ENCODE peak calls at places on chromosomes 7 and 10, in ten cellular contexts. V is neural progenitor cell, A is right lobe of liver, R is lower lobe of right lung, D is A549, F is transverse colon, L is tibial nerve, Q is brain microvascular endothelial cell, S is BJ, J is right atrium auricular region. E is an unnamed sample.
A peak's percentile ranks its signal among the peaks of the same experiment; 100 is the strongest.

GRCh38 chr7:135801045-135801693 is 52.6 kb upstream of the FAM180A start:
- DNase-seq in V (peak; percentile 88), Q (peak; percentile 61), J (peak; percentile 18), R (no peak), D (peak; percentile 71), L (peak; percentile 70), S (no peak), A (no peak), F (no peak), E (peak; percentile 84)

GRCh38 chr10:85624511-85624910 is 742.1 kb downstream of the GRID1 start:
- DNase-seq in R (no peak), J (peak; percentile 21), A (no peak), V (no peak), F (no peak), D (no peak), S (no peak), L (no peak), Q (no peak), E (no peak)

GRCh38 chr7:39978252-39978934 is 28.3 kb downstream of the CDK13 start:
- DNase-seq in A (no peak), Q (no peak), F (no peak), S (no peak), D (no peak), J (no peak), V (no peak), R (no peak), L (no peak), E (no peak)

GRCh38 chr10:71423936-71424335 is 27.2 kb downstream of the CDH23 start:
- DNase-seq in Q (no peak), R (no peak), L (no peak), D (no peak), J (no peak), A (no peak), F (no peak), S (no peak), V (no peak), E (no peak)

GRCh38 chr10:69494626-69495558 is 43.6 kb downstream of the TSPAN15 start:
- DNase-seq in D (no peak), L (no peak), J (no peak), R (peak; percentile 35), S (no peak), A (no peak), Q (no peak), F (no peak), V (peak; percentile 47), E (no peak)

GRCh38 chr10:13555884-13556529 is 27.2 kb upstream of the BEND7 start:
- DNase-seq in R (no peak), V (peak; percentile 4), S (no peak), L (no peak), D (no peak), A (no peak), Q (no peak), F (no peak), J (no peak), E (no peak)

GRCh38 chr7:12941512-12941911 is 254.1 kb downstream of the ARL4A start:
- DNase-seq in A (no peak), J (no peak), S (no peak), R (no peak), V (no peak), L (no peak), Q (no peak), F (no peak), D (no peak), E (no peak)

GRCh38 chr10:16192337-16192736 is 244.5 kb upstream of the PTER start:
- DNase-seq in D (no peak), V (no peak), J (no peak), R (no peak), L (no peak), S (no peak), A (no peak), Q (no peak), F (no peak), E (no peak)

GRCh38 chr7:21191317-21192073 is 236.4 kb upstream of the SP4 start:
- DNase-seq in D (no peak), S (no peak), F (no peak), L (no peak), J (no peak), V (no peak), R (no peak), Q (no peak), A (no peak), E (no peak)

GRCh38 chr10:31296754-31297153 is 22.3 kb upstream of the ZEB1 start:
- DNase-seq in Q (no peak), L (no peak), J (no peak), V (no peak), S (no peak), D (no peak), A (no peak), F (no peak), R (no peak), E (no peak)

GRCh38 chr10:85600744-85601081 is 765.9 kb downstream of the GRID1 start:
- DNase-seq in J (no peak), V (no peak), L (no peak), D (no peak), F (no peak), S (no peak), A (no peak), R (no peak), Q (no peak), E (no peak)

GRCh38 chr10:70169661-70170364 is 501 bp downstream of the SAR1A start:
- DNase-seq in S (no peak), F (no peak), J (no peak), R (peak; percentile 45), L (peak; percentile 30), D (no peak), A (no peak), Q (no peak), V (peak; percentile 84), E (no peak)

GRCh38 chr10:80484243-80484642 is 30.1 kb downstream of the TSPAN14 start:
- DNase-seq in Q (no peak), S (no peak), J (no peak), V (no peak), R (no peak), F (peak; percentile 5), D (no peak), L (no peak), A (no peak), E (no peak)

GRCh38 chr7:4633012-4633411 is 49.1 kb upstream of the FOXK1 start:
- DNase-seq in L (no peak), V (no peak), F (no peak), Q (peak; percentile 12), R (no peak), D (peak; percentile 55), J (no peak), S (no peak), A (peak; percentile 3), E (peak; percentile 81)

GRCh38 chr7:4634166-4634565 is 47.9 kb upstream of the FOXK1 start:
- DNase-seq in L (no peak), S (no peak), Q (no peak), A (no peak), F (no peak), D (no peak), R (no peak), V (no peak), J (no peak), E (peak; percentile 65)

GRCh38 chr7:4629287-4629905 is 52.7 kb upstream of the FOXK1 start:
- DNase-seq in A (peak; percentile 4), V (no peak), D (no peak), F (no peak), S (no peak), Q (no peak), R (no peak), J (no peak), L (no peak), E (no peak)

GRCh38 chr7:4631021-4631663 is 51.0 kb upstream of the FOXK1 start:
- DNase-seq in R (peak; percentile 36), S (no peak), A (peak; percentile 27), L (no peak), V (no peak), D (no peak), F (no peak), Q (no peak), J (no peak), E (no peak)

GRCh38 chr7:4631664-4632171 is 50.4 kb upstream of the FOXK1 start:
- DNase-seq in L (peak; percentile 87), A (peak; percentile 70), R (peak; percentile 84), S (peak; percentile 57), V (peak; percentile 90), Q (peak; percentile 84), F (peak; percentile 85), D (peak; percentile 98), J (peak; percentile 94), E (peak; percentile 95)
- H3K4me3 ChIP-seq in L (peak overlapping the region; percentile 20), A (no peak overlapping the region), R (peak overlapping the region; percentile 40), S (peak overlapping the region; percentile 40), V (peak overlapping the region; percentile 9), Q (peak overlapping the region; percentile 45), F (no peak overlapping the region), D (peak overlapping the region; percentile 24), J (peak overlapping the region; percentile 10), E (peak overlapping the region; percentile 34)

GRCh38 chr7:54878339-54878738 is 119.3 kb upstream of the SEC61G start:
- DNase-seq in A (no peak), D (no peak), F (no peak), L (no peak), V (no peak), S (no peak), J (no peak), R (no peak), Q (no peak), E (peak; percentile 27)

GRCh38 chr7:54880326-54880989 is 121.4 kb upstream of the SEC61G start:
- DNase-seq in F (peak; percentile 75), L (no peak), R (no peak), A (peak; percentile 61), D (no peak), S (no peak), J (no peak), V (no peak), Q (no peak), E (no peak)

GRCh38 chr7:54874804-54875203 is 115.8 kb upstream of the SEC61G start:
- DNase-seq in R (no peak), L (no peak), D (no peak), V (no peak), Q (no peak), J (no peak), F (no peak), S (no peak), A (no peak), E (peak; percentile 20)

GRCh38 chr7:54879776-54880175 is 120.8 kb upstream of the SEC61G start:
- DNase-seq in L (no peak), F (no peak), A (no peak), V (no peak), R (no peak), D (peak; percentile 32), Q (no peak), S (no peak), J (no peak), E (no peak)

GRCh38 chr7:54877683-54878082 is 118.7 kb upstream of the SEC61G start:
- DNase-seq in A (no peak), S (no peak), J (no peak), D (no peak), L (no peak), V (no peak), R (no peak), F (no peak), Q (no peak), E (peak; percentile 30)
- TF ChIP-seq CTCF in A (peak; percentile 41), S (no peak), J (peak; percentile 24), D (peak; percentile 34), L (no peak), V (no peak), R (no peak), F (peak; percentile 22), Q (peak; percentile 28), E (no peak)

GRCh38 chr7:74293577-74293908 is 4.3 kb downstream of the CLIP2 start:
- DNase-seq in Q (no peak), A (no peak), D (no peak), L (no peak), V (no peak), J (no peak), S (no peak), F (no peak), R (no peak), E (no peak)
- H3K4me3 ChIP-seq in Q (no peak overlapping the region), A (no peak overlapping the region), D (no peak overlapping the region), L (no peak overlapping the region), V (no peak overlapping the region), J (no peak overlapping the region), S (no peak overlapping the region), F (no peak overlapping the region), R (no peak overlapping the region), E (no peak overlapping the region)

GRCh38 chr10:12369982-12370381 is 20.6 kb downstream of the CAMK1D start:
- DNase-seq in V (no peak), R (no peak), A (peak; percentile 22), F (no peak), Q (no peak), J (no peak), S (no peak), D (no peak), L (no peak), E (no peak)
- TF ChIP-seq CTCF in V (no peak), R (no peak), A (no peak), F (no peak), Q (no peak), J (no peak), S (no peak), D (no peak), L (no peak), E (no peak)